ENCODE peak calls at places on chromosomes 12 and 14, in nine cellular contexts. Q is iPS-NIHi11; W is WTC11; F is esophagus squamous epithelium; A is activated T-cell treated with anti-CD3 and anti-CD28 coated beads for 24 hours; G is stimulated activated CD4-positive, alpha-beta T cell treated with anti-CD3 and anti-CD28 coated beads, Interleukin-12 subunit alpha, Interleukin-12 subunit beta, amount 100 ng/mL, for 4 hours; Y is activated T-helper 1 cell treated with Interleukin-2 at 50 U/mL for 16 hours; I is NCI-H510A; B is glutamatergic neuron. K is an unnamed sample.

GRCh38 chr12:62006076-62006732 is 254.0 kb upstream of the USP15 start:
- DNase-seq in Q (peak), W (peak), F (no peak), A (no peak), G (no peak), Y (no peak), I (no peak), B (peak), K (no peak)

GRCh38 chr14:74548881-74549280 is 55.3 kb downstream of the ISCA2 start:
- DNase-seq in Q (no peak), W (no peak), F (no peak), A (no peak), G (no peak), Y (no peak), I (no peak), B (no peak), K (no peak)

GRCh38 chr14:66662374-66662773 is 154.4 kb downstream of the GPHN start:
- DNase-seq in Q (no peak), W (peak), F (no peak), A (no peak), G (no peak), Y (no peak), I (no peak), B (no peak), K (no peak)

GRCh38 chr12:88251798-88252197 is 109.7 kb downstream of the TMTC3 start:
- DNase-seq in Q (no peak), W (no peak), F (no peak), A (no peak), G (no peak), Y (no peak), I (no peak), B (no peak), K (no peak)

GRCh38 chr14:65258391-65258790 is 154.1 kb upstream of the FUT8 start:
- DNase-seq in Q (no peak), W (no peak), F (no peak), A (no peak), G (no peak), Y (no peak), I (no peak), B (no peak), K (no peak)

GRCh38 chr12:12975322-12976077 is 23.5 kb upstream of the GPRC5D start:
- DNase-seq in Q (peak), W (peak), F (no peak), A (no peak), G (no peak), Y (no peak), I (no peak), B (no peak), K (no peak)

GRCh38 chr14:55832122-55832911 is 252.3 kb downstream of the KTN1 start:
- DNase-seq in Q (no peak), W (no peak), F (no peak), A (no peak), G (no peak), Y (no peak), I (no peak), B (no peak), K (no peak)

GRCh38 chr14:104700747-104701215 is 11.4 kb downstream of the INF2 start:
- DNase-seq in Q (peak), W (no peak), F (no peak), A (no peak), G (no peak), Y (no peak), I (no peak), B (no peak), K (no peak)

GRCh38 chr12:22201101-22201500 is 133.4 kb downstream of the ST8SIA1 start:
- DNase-seq in Q (no peak), W (no peak), F (no peak), A (no peak), G (no peak), Y (no peak), I (no peak), B (no peak), K (no peak)

GRCh38 chr12:85781751-85782150 is 54.5 kb downstream of the RASSF9 start:
- DNase-seq in Q (no peak), W (no peak), F (no peak), A (no peak), G (no peak), Y (no peak), I (no peak), B (no peak), K (no peak)

GRCh38 chr14:94805726-94806288 is 35.9 kb upstream of the GSC start:
- DNase-seq in Q (no peak), W (no peak), F (no peak), A (no peak), G (no peak), Y (no peak), I (no peak), B (no peak), K (no peak)

GRCh38 chr12:43550831-43551270 is 1.2 kb downstream of the ADAMTS20 start:
- DNase-seq in Q (peak), W (peak), F (no peak), A (no peak), G (no peak), Y (no peak), I (no peak), B (peak), K (no peak)

GRCh38 chr14:101561145-101561896 is at the start of gene DIO3:
- DNase-seq in Q (peak), W (peak), F (no peak), A (no peak), G (no peak), Y (no peak), I (peak), B (peak), K (no peak)

GRCh38 chr12:53533476-53533875 is 26.2 kb upstream of the NPFF start:
- DNase-seq in Q (no peak), W (no peak), F (no peak), A (no peak), G (no peak), Y (no peak), I (no peak), B (no peak), K (no peak)

GRCh38 chr12:113145720-113146551 is 3.6 kb upstream of the CFAP73 start:
- DNase-seq in Q (no peak), W (no peak), F (no peak), A (no peak), G (no peak), Y (no peak), I (no peak), B (no peak), K (no peak)

GRCh38 chr14:105863296-105864108 is 337.1 kb downstream of the TMEM121 start:
- DNase-seq in Q (peak), W (peak), F (no peak), A (no peak), G (no peak), Y (no peak), I (no peak), B (no peak), K (no peak)

GRCh38 chr12:6752181-6752930 is 585 bp downstream of the MLF2 start:
- DNase-seq in Q (peak), W (peak), F (no peak), A (no peak), G (peak), Y (no peak), I (no peak), B (peak), K (no peak)

GRCh38 chr12:124205405-124205804 is 89.5 kb upstream of the RFLNA start:
- DNase-seq in Q (no peak), W (no peak), F (no peak), A (no peak), G (no peak), Y (no peak), I (no peak), B (no peak), K (no peak)